ENCODE peak calls at places on chromosomes 2 and 18, in eight cellular contexts. O is endothelial cell; H is mammary epithelial cell; K is lower leg skin; Y is GM12865; T is GM23338; M is omental fat pad; Z is activated CD8-positive, alpha-beta T cell treated with anti-CD3 and anti-CD28 coated beads for 36 hours. U is an unnamed sample.

GRCh38 chr2:232647261-232647660 is 13.9 kb downstream of the EFHD1 start:
- DNase-seq in O (no peak), H (no peak), K (no peak), Y (no peak), T (no peak), M (no peak), Z (no peak), U (no peak)

GRCh38 chr18:31241425-31241824 is 76.5 kb upstream of the DSG1 start:
- DNase-seq in O (no peak), H (peak), K (no peak), Y (no peak), T (no peak), M (no peak), Z (no peak), U (no peak)

GRCh38 chr18:78625446-78625845 is 354.2 kb upstream of the SALL3 start:
- DNase-seq in O (no peak), H (no peak), K (no peak), Y (no peak), T (no peak), M (no peak), Z (no peak), U (no peak)

GRCh38 chr2:136384541-136385303 is 266.8 kb upstream of the CXCR4 start:
- DNase-seq in O (peak), H (peak), K (no peak), Y (peak), T (peak), M (no peak), Z (peak), U (peak)

GRCh38 chr18:76619342-76620315 is 124.6 kb upstream of the ZNF516 start:
- DNase-seq in O (peak), H (peak), K (peak), Y (no peak), T (peak), M (peak), Z (peak), U (no peak)

GRCh38 chr2:86194751-86195054 is 559 bp downstream of the IMMT start:
- DNase-seq in O (no peak), H (no peak), K (peak), Y (no peak), T (peak), M (no peak), Z (no peak), U (no peak)

GRCh38 chr18:6776193-6776592 is 46.7 kb downstream of the ARHGAP28 start:
- DNase-seq in O (no peak), H (no peak), K (no peak), Y (no peak), T (no peak), M (no peak), Z (no peak), U (no peak)

GRCh38 chr2:181944164-181944913 is 41.3 kb upstream of the PPP1R1C start:
- DNase-seq in O (no peak), H (no peak), K (no peak), Y (no peak), T (no peak), M (no peak), Z (no peak), U (no peak)

GRCh38 chr2:26189123-26189522 is 16.2 kb downstream of the GAREM2 start:
- DNase-seq in O (no peak), H (no peak), K (no peak), Y (no peak), T (no peak), M (no peak), Z (no peak), U (no peak)

GRCh38 chr2:197270601-197271000 is 40.0 kb downstream of the ANKRD44 start:
- DNase-seq in O (no peak), H (no peak), K (no peak), Y (no peak), T (no peak), M (no peak), Z (no peak), U (no peak)

GRCh38 chr2:239111401-239112100 is 263.7 kb downstream of the TWIST2 start:
- DNase-seq in O (no peak), H (no peak), K (no peak), Y (no peak), T (no peak), M (no peak), Z (no peak), U (no peak)

GRCh38 chr2:78439122-78439521 is 586.4 kb upstream of the REG3G start:
- DNase-seq in O (no peak), H (no peak), K (no peak), Y (peak), T (no peak), M (no peak), Z (no peak), U (peak)

GRCh38 chr2:182043861-182044260 is 58.2 kb downstream of the PPP1R1C start:
- DNase-seq in O (no peak), H (peak), K (no peak), Y (no peak), T (no peak), M (no peak), Z (no peak), U (no peak)

GRCh38 chr2:189673661-189674373 is 653 bp upstream of the ANKAR start:
- DNase-seq in O (no peak), H (no peak), K (no peak), Y (no peak), T (no peak), M (no peak), Z (no peak), U (no peak)

GRCh38 chr2:158729873-158730620 is 65.1 kb upstream of the DAPL1 start:
- DNase-seq in O (no peak), H (no peak), K (no peak), Y (no peak), T (no peak), M (no peak), Z (no peak), U (no peak)

GRCh38 chr2:71629273-71629672 is 175.9 kb downstream of the DYSF start:
- DNase-seq in O (no peak), H (no peak), K (no peak), Y (no peak), T (no peak), M (no peak), Z (no peak), U (no peak)

GRCh38 chr2:238726670-238727584 is 121.0 kb upstream of the TWIST2 start:
- DNase-seq in O (no peak), H (no peak), K (peak), Y (no peak), T (no peak), M (no peak), Z (no peak), U (no peak)

GRCh38 chr18:40293311-40293710 is 1661.7 kb upstream of the PIK3C3 start:
- DNase-seq in O (no peak), H (peak), K (no peak), Y (no peak), T (peak), M (no peak), Z (no peak), U (no peak)

GRCh38 chr18:424071-424868 is 76.2 kb downstream of the COLEC12 start:
- DNase-seq in O (no peak), H (no peak), K (no peak), Y (no peak), T (no peak), M (no peak), Z (no peak), U (no peak)

GRCh38 chr2:1049691-1050090 is 99.0 kb downstream of the SNTG2 start:
- DNase-seq in O (no peak), H (peak), K (no peak), Y (no peak), T (no peak), M (no peak), Z (no peak), U (no peak)

GRCh38 chr2:56515399-56515798 is 331.6 kb downstream of the CCDC85A start:
- DNase-seq in O (no peak), H (no peak), K (no peak), Y (no peak), T (no peak), M (no peak), Z (no peak), U (no peak)

GRCh38 chr2:9988320-9988719 is 36.8 kb downstream of the GRHL1 start:
- DNase-seq in O (no peak), H (no peak), K (no peak), Y (no peak), T (no peak), M (no peak), Z (no peak), U (no peak)

GRCh38 chr2:12162269-12163247 is 416.1 kb downstream of the LPIN1 start:
- DNase-seq in O (no peak), H (no peak), K (no peak), Y (no peak), T (no peak), M (no peak), Z (no peak), U (no peak)

GRCh38 chr2:131488306-131489205 is 3.6 kb downstream of the MZT2A start:
- DNase-seq in O (no peak), H (no peak), K (no peak), Y (no peak), T (no peak), M (no peak), Z (no peak), U (no peak)

GRCh38 chr2:223930002-223930976 is 14.8 kb downstream of the WDFY1 start:
- DNase-seq in O (no peak), H (no peak), K (peak), Y (no peak), T (peak), M (no peak), Z (no peak), U (no peak)

GRCh38 chr2:187890690-187891089 is 336.5 kb upstream of the TFPI start:
- DNase-seq in O (peak), H (peak), K (no peak), Y (no peak), T (peak), M (no peak), Z (no peak), U (no peak)

GRCh38 chr2:186641807-186642321 is 52.0 kb upstream of the FAM171B start:
- DNase-seq in O (peak), H (peak), K (no peak), Y (peak), T (peak), M (no peak), Z (peak), U (peak)

GRCh38 chr18:79400591-79401381 is 5.1 kb downstream of the NFATC1 start:
- DNase-seq in O (no peak), H (no peak), K (no peak), Y (peak), T (no peak), M (no peak), Z (peak), U (peak)

GRCh38 chr2:69253893-69254292 is 133.1 kb downstream of the GFPT1 start:
- DNase-seq in O (no peak), H (peak), K (peak), Y (no peak), T (no peak), M (no peak), Z (no peak), U (no peak)

GRCh38 chr18:8142131-8142711 is 467.0 kb upstream of the RAB12 start:
- DNase-seq in O (no peak), H (no peak), K (no peak), Y (no peak), T (no peak), M (no peak), Z (no peak), U (no peak)

GRCh38 chr2:231626449-231626848 is 33.8 kb downstream of the TEX44 start:
- DNase-seq in O (no peak), H (peak), K (no peak), Y (no peak), T (no peak), M (no peak), Z (no peak), U (no peak)

GRCh38 chr2:676647-677055 is 555 bp downstream of the TMEM18 start:
- DNase-seq in O (peak), H (peak), K (peak), Y (peak), T (peak), M (peak), Z (peak), U (no peak)

DNA sequence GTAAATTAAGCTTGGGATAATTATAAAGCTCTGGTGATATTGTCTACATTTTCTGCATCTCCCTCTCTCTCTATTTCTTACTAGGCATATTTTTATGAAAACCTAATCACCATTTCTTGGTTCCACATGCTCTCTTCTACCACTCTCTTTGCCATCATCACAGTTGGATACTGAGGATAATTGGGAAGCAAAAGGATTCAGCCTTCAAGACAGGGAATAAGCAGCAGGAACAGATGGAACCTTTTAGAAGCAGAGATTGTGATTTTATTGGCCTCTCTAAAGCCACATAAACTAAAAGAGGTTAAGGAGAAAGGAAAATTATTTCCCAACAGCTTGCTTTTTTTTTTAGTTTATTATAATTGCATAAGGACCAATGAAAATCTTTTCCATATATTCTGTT is 226.3 kb upstream of the SPHKAP start:
- DNase-seq in O (no peak), H (no peak), K (no peak), Y (no peak), T (no peak), M (no peak), Z (no peak), U (no peak)
- TF ChIP-seq CTCF in O (no peak), H (no peak), K (no peak), Y (no peak), T (no peak), M (no peak), Z (no peak), U (no peak)

GRCh38 chr2:108182489-108182888 is 57.3 kb upstream of the SULT1C3 start:
- DNase-seq in O (peak), H (no peak), K (no peak), Y (peak), T (peak), M (no peak), Z (peak), U (no peak)
- TF ChIP-seq CTCF in O (peak), H (peak), K (no peak), Y (peak), T (peak), M (no peak), Z (no peak), U (no peak)

GRCh38 chr2:211564441-211564840 is 974.2 kb downstream of the ERBB4 start:
- DNase-seq in O (no peak), H (peak), K (no peak), Y (no peak), T (no peak), M (no peak), Z (no peak), U (no peak)
- TF ChIP-seq CTCF in O (no peak), H (no peak), K (no peak), Y (no peak), T (no peak), M (no peak), Z (no peak), U (no peak)

GRCh38 chr18:58202406-58202730 is 158.3 kb downstream of the NEDD4L start:
- DNase-seq in O (no peak), H (peak), K (no peak), Y (no peak), T (no peak), M (no peak), Z (no peak), U (no peak)

GRCh38 chr18:58201268-58201667 is 157.2 kb downstream of the NEDD4L start:
- DNase-seq in O (no peak), H (no peak), K (no peak), Y (no peak), T (no peak), M (no peak), Z (no peak), U (no peak)

GRCh38 chr18:58205780-58206160 is 161.7 kb downstream of the NEDD4L start:
- DNase-seq in O (no peak), H (no peak), K (no peak), Y (no peak), T (no peak), M (no peak), Z (no peak), U (no peak)

GRCh38 chr18:58205087-58205779 is 161.2 kb downstream of the NEDD4L start:
- DNase-seq in O (no peak), H (peak), K (no peak), Y (no peak), T (no peak), M (no peak), Z (no peak), U (no peak)

DNA sequence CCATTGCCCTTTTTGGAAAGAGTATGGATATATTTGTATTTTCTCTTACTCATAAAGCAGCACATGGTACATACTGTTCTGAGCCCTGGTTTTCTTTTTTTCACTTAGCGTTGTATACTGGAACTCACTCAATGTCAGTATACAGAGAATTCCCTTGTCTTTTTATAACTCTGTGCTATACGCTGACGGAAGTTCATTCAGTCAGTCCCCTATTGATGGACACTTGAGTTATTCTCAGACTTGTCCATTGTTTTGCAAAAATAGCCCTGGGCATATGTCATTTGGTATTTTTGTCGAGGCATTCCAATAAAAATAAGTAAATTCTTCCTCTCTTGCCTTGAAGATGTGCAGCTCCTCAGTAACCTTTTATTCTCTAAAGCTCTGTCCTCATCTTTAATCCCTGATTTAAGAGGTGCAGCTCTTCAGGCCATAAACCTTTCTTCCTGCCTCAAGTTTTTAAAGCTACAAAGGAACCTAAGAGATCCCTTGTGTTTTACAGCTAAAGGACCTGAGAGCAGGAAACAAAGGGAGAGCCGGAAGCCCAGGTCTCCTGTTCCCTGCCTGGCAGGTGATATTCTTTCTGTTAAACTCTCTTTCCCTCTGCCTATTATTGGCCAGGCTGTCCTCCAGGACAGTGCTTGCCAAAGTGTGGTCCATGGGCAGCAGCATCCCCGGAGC is 157.8 kb downstream of the NEDD4L start:
- DNase-seq in O (no peak), H (no peak), K (no peak), Y (no peak), T (no peak), M (no peak), Z (no peak), U (no peak)
- TF ChIP-seq CTCF in O (no peak), H (no peak), K (no peak), Y (no peak), T (no peak), M (no peak), Z (no peak), U (no peak)